ENCODE peak calls at places on chromosome 4, in eight cellular contexts. H is body of pancreas; I is Peyer's patch; C is SJSA1; J is prostate gland; A is CD4-positive, alpha-beta T cell; U is GM23248; T is CD4-positive, CD25-positive, alpha-beta regulatory T cell. Y is an unnamed sample.

GRCh38 chr4:126533176-126533575 is 1099.6 kb upstream of the INTU start:
- DNase-seq in C (no peak), H (no peak), J (no peak), U (peak; percentile 2), I (no peak), A (no peak), T (no peak), Y (no peak)

GRCh38 chr4:5843573-5844239 is 49.2 kb downstream of the CRMP1 start:
- DNase-seq in A (no peak), U (no peak), H (no peak), J (no peak), I (no peak), C (no peak), T (no peak), Y (no peak)

GRCh38 chr4:118338981-118339765 is 13.6 kb downstream of the PRSS12 start:
- DNase-seq in I (no peak), A (no peak), H (no peak), T (no peak), U (peak; percentile 76), J (no peak), C (no peak), Y (no peak)

GRCh38 chr4:153267013-153267412 is 62.8 kb downstream of the TRIM2 start:
- DNase-seq in A (no peak), C (no peak), J (peak; percentile 64), H (no peak), I (no peak), U (no peak), T (no peak), Y (peak; percentile 18)

GRCh38 chr4:57158762-57159161 is 48.6 kb upstream of the IGFBP7 start:
- DNase-seq in A (no peak), J (no peak), U (no peak), I (no peak), T (no peak), H (no peak), C (no peak), Y (no peak)

GRCh38 chr4:150510176-150510875 is 71.6 kb upstream of the MAB21L2 start:
- DNase-seq in I (no peak), J (no peak), H (no peak), T (no peak), C (no peak), U (peak; percentile 88), A (no peak), Y (no peak)

GRCh38 chr4:73520821-73521220 is 39.3 kb downstream of the AFM start:
- DNase-seq in U (peak; percentile 68), J (no peak), I (no peak), T (no peak), C (peak; percentile 52), A (no peak), H (no peak), Y (no peak)

GRCh38 chr4:86043755-86044592 is 315.9 kb downstream of the MAPK10 start:
- DNase-seq in T (no peak), U (peak; percentile 73), I (peak; percentile 56), J (peak; percentile 28), H (peak; percentile 23), A (no peak), C (no peak), Y (peak; percentile 46)

GRCh38 chr4:61200195-61200990 is at the start of gene ADGRL3:
- DNase-seq in H (no peak), J (no peak), T (no peak), I (peak; percentile 41), U (peak; percentile 9), C (no peak), A (no peak), Y (peak; percentile 41)

GRCh38 chr4:180923476-180923875 is 1319.7 kb upstream of the TENM3 start:
- DNase-seq in H (no peak), A (no peak), J (no peak), I (no peak), T (no peak), C (no peak), U (peak; percentile 82), Y (no peak)

GRCh38 chr4:156100651-156101050 is 147.0 kb upstream of the CTSO start:
- DNase-seq in I (no peak), C (no peak), T (no peak), H (no peak), A (no peak), U (no peak), J (no peak), Y (no peak)

GRCh38 chr4:153465145-153465544 is 1.0 kb upstream of the TMEM131L start:
- DNase-seq in H (no peak), C (no peak), I (no peak), U (no peak), J (no peak), T (no peak), A (no peak), Y (no peak)

GRCh38 chr4:168868044-168868855 is 141.8 kb downstream of the CBR4 start:
- DNase-seq in C (no peak), A (no peak), I (no peak), T (no peak), H (no peak), U (peak; percentile 86), J (no peak), Y (no peak)

GRCh38 chr4:65669008-65669971 is 999 bp downstream of the EPHA5 start:
- DNase-seq in I (no peak), U (peak; percentile 11), J (no peak), H (no peak), T (no peak), C (peak; percentile 33), A (no peak), Y (peak; percentile 9)

GRCh38 chr4:11739992-11740391 is 311.3 kb upstream of the HS3ST1 start:
- DNase-seq in U (no peak), C (no peak), A (no peak), H (no peak), I (no peak), T (no peak), J (no peak), Y (no peak)

GRCh38 chr4:10173039-10173753 is 56.6 kb upstream of the WDR1 start:
- DNase-seq in J (peak; percentile 52), U (peak; percentile 89), T (no peak), A (no peak), C (no peak), H (peak; percentile 16), I (no peak), Y (no peak)

GRCh38 chr4:1723131-1723801 is 1.9 kb downstream of the TACC3 start:
- DNase-seq in A (peak; percentile 44), I (peak; percentile 86), U (no peak), T (no peak), H (no peak), C (no peak), J (no peak), Y (no peak)

GRCh38 chr4:71231073-71231752 is 107.6 kb upstream of the SLC4A4 start:
- DNase-seq in C (no peak), I (peak; percentile 87), J (peak; percentile 45), T (no peak), A (no peak), H (peak; percentile 92), U (peak; percentile 67), Y (peak; percentile 89)

DNA sequence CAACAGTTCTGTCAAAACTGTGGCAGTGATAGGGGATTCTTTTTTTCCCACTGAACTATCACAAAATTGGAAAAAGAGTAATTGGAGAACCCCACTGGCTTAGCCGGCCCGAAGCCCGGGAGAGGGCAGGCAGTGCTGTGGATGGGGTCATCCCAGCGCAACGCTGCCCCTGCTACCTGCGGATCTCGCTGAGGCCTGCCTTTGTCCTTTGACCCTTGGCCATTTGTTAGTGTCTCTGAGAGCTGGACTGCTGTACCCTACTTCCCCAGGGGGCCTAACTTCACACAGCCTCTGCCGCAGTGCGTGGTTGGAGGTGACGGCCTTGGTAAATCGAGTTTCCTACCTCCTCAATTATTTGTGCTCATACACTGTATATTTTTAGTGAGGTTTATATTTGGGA is 43.0 kb upstream of the MSANTD1 start:
- DNase-seq in C (no peak), I (peak; percentile 17), H (peak; percentile 2), J (no peak), A (no peak), U (no peak), T (no peak), Y (no peak)
- H3K27me3 ChIP-seq in C (no peaks in the 10 kb centered on the region), I (no peaks in the 10 kb centered on the region), H (no peaks in the 10 kb centered on the region), J (no peaks in the 10 kb centered on the region), A (no peaks in the 10 kb centered on the region), U (no peaks in the 10 kb centered on the region), T (no peaks in the 10 kb centered on the region), Y (no peaks in the 10 kb centered on the region)

DNA sequence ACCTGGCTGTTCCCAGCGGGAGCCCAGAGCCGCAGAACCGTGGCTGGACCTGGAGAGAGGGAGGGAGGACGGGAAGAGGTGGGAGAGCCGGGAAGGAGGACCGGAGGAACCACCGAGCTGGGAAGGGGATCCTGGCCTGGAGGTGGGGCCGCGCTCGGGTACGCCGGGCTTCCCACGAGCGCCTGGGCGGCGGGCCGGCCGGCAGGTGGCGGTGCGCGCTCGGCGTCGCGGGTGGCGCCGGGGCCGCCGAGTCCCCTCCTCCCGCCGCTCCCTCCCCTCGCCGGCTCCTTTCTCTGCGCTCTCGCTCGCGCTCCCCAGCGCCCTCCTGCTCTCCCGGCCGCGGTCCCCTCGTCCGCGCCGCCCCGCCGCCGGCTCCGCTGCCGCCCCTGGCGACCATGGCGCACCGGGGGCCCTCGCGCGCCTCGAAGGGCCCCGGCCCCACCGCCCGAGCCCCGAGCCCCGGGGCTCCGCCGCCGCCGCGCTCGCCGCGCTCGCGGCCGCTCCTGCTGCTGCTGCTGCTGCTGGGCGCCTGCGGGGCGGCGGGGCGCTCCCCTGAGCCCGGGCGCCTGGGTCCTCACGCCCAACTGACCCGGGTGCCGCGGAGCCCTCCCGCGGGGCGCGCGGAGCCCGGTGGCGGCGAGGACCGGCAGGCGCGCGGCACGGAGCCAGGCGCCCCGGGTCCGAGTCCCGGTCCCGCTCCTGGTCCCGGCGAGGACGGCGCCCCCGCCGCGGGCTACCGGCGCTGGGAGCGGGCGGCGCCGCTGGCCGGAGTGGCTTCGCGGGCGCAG is at the start of gene SORCS2:
- DNase-seq in C (no peak), U (peak; percentile 85), A (peak; percentile 22), H (peak; percentile 77), J (peak; percentile 54), T (no peak), I (peak; percentile 59), Y (peak; percentile 53)
- H3K27me3 ChIP-seq in C (peaks cover 11% of the 10 kb centered on the region), U (peaks cover 40% of the 10 kb centered on the region), A (peaks cover 62% of the 10 kb centered on the region), H (no peaks in the 10 kb centered on the region), J (peaks cover 14% of the 10 kb centered on the region), T (peaks cover 4% of the 10 kb centered on the region), I (no peaks in the 10 kb centered on the region), Y (peaks cover 70% of the 10 kb centered on the region)

GRCh38 chr4:116073051-116073450 is 959.6 kb upstream of the NDST4 start:
- DNase-seq in C (no peak), A (no peak), T (no peak), I (no peak), H (no peak), J (no peak), U (no peak), Y (no peak)

GRCh38 chr4:116066711-116067245 is 953.4 kb upstream of the NDST4 start:
- DNase-seq in T (no peak), H (no peak), C (no peak), U (no peak), I (no peak), A (no peak), J (no peak), Y (no peak)

DNA sequence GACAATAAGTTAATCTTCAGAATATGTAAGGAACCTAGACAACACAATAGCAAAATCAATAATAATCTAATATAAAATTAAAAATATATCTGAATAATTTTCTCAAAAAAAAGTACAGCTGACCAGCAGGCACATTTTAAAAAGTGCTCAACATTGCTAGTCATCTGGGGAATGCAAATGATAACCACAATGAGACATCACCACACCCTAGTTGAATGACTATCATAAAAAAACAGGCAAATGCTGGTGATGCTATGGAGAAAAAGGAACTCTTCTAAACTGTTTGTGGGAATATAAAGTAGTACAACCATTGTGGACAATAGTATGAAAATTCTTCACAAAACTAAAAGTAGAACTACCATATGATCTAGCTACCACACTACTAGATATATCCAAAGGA is 956.9 kb upstream of the NDST4 start:
- DNase-seq in J (no peak), H (no peak), C (no peak), U (peak; percentile 4), T (no peak), A (no peak), I (no peak), Y (no peak)
- H3K27me3 ChIP-seq in J (no peaks in the 10 kb centered on the region), H (no peaks in the 10 kb centered on the region), C (no peaks in the 10 kb centered on the region), U (no peaks in the 10 kb centered on the region), T (no peaks in the 10 kb centered on the region), A (no peaks in the 10 kb centered on the region), I (no peaks in the 10 kb centered on the region), Y (no peaks in the 10 kb centered on the region)

GRCh38 chr4:48991357-48991756 is 5.3 kb downstream of the CWH43 start:
- DNase-seq in T (no peak), J (no peak), A (no peak), I (no peak), H (no peak), C (no peak), U (no peak), Y (no peak)
- H3K27me3 ChIP-seq in T (peaks cover 12% of the 10 kb centered on the region), J (no peaks in the 10 kb centered on the region), A (peaks cover 27% of the 10 kb centered on the region), I (no peaks in the 10 kb centered on the region), H (no peaks in the 10 kb centered on the region), C (no peaks in the 10 kb centered on the region), U (peaks cover 23% of the 10 kb centered on the region), Y (peaks cover 24% of the 10 kb centered on the region)